ENCODE peak calls at places on chromosomes 11 and 22, in seven cellular contexts. One of them, this sample, is unnamed.

GRCh38 chr11:41201156-41201555 is 258.3 kb downstream of the LRRC4C start:
- DNase-seq in cardiac fibroblast: peak
- DNase-seq in uterus: no peak
- DNase-seq in activated gamma-delta T cell treated with anti-CD3 and anti-CD28 coated beads, Interleukin-2, amount 50 U/mL, for 16 hours: no peak
- DNase-seq in NCI-H345: peak
- DNase-seq in Calu3: peak
- DNase-seq in heart right ventricle: no peak
- DNase-seq in this sample: no peak

GRCh38 chr11:3855808-3856491 is 486 bp downstream of the STIM1 start:
- DNase-seq in cardiac fibroblast: no peak
- DNase-seq in uterus: peak
- DNase-seq in activated gamma-delta T cell treated with anti-CD3 and anti-CD28 coated beads, Interleukin-2, amount 50 U/mL, for 16 hours: peak
- DNase-seq in NCI-H345: peak
- DNase-seq in Calu3: peak
- DNase-seq in heart right ventricle: peak
- DNase-seq in this sample: no peak

GRCh38 chr22:17884951-17885350 is 110.7 kb upstream of the BID start:
- DNase-seq in cardiac fibroblast: no peak
- DNase-seq in uterus: no peak
- DNase-seq in activated gamma-delta T cell treated with anti-CD3 and anti-CD28 coated beads, Interleukin-2, amount 50 U/mL, for 16 hours: no peak
- DNase-seq in NCI-H345: no peak
- DNase-seq in Calu3: no peak
- DNase-seq in heart right ventricle: no peak
- DNase-seq in this sample: no peak

GRCh38 chr11:103800406-103801114 is 235.9 kb upstream of the DDI1 start:
- DNase-seq in cardiac fibroblast: peak
- DNase-seq in uterus: no peak
- DNase-seq in activated gamma-delta T cell treated with anti-CD3 and anti-CD28 coated beads, Interleukin-2, amount 50 U/mL, for 16 hours: no peak
- DNase-seq in NCI-H345: no peak
- DNase-seq in Calu3: no peak
- DNase-seq in heart right ventricle: no peak
- DNase-seq in this sample: no peak

GRCh38 chr22:46084943-46085830 is 65.1 kb upstream of the PPARA start:
- DNase-seq in cardiac fibroblast: peak
- DNase-seq in uterus: peak
- DNase-seq in activated gamma-delta T cell treated with anti-CD3 and anti-CD28 coated beads, Interleukin-2, amount 50 U/mL, for 16 hours: no peak
- DNase-seq in NCI-H345: no peak
- DNase-seq in Calu3: peak
- DNase-seq in heart right ventricle: peak
- DNase-seq in this sample: no peak

GRCh38 chr11:1292644-1293618 is 16.5 kb downstream of the TOLLIP start:
- DNase-seq in cardiac fibroblast: no peak
- DNase-seq in uterus: no peak
- DNase-seq in activated gamma-delta T cell treated with anti-CD3 and anti-CD28 coated beads, Interleukin-2, amount 50 U/mL, for 16 hours: no peak
- DNase-seq in NCI-H345: no peak
- DNase-seq in Calu3: no peak
- DNase-seq in heart right ventricle: no peak
- DNase-seq in this sample: no peak

GRCh38 chr22:43308451-43309235 is 34.5 kb downstream of the SCUBE1 start:
- DNase-seq in cardiac fibroblast: no peak
- DNase-seq in uterus: no peak
- DNase-seq in activated gamma-delta T cell treated with anti-CD3 and anti-CD28 coated beads, Interleukin-2, amount 50 U/mL, for 16 hours: no peak
- DNase-seq in NCI-H345: peak
- DNase-seq in Calu3: no peak
- DNase-seq in heart right ventricle: no peak
- DNase-seq in this sample: peak

GRCh38 chr11:82867495-82868082 is 32.6 kb downstream of the PRCP start:
- DNase-seq in cardiac fibroblast: peak
- DNase-seq in uterus: peak
- DNase-seq in activated gamma-delta T cell treated with anti-CD3 and anti-CD28 coated beads, Interleukin-2, amount 50 U/mL, for 16 hours: peak
- DNase-seq in NCI-H345: peak
- DNase-seq in Calu3: peak
- DNase-seq in heart right ventricle: no peak
- DNase-seq in this sample: peak

GRCh38 chr11:92703431-92703830 is 266.0 kb upstream of the MTNR1B start:
- DNase-seq in cardiac fibroblast: peak
- DNase-seq in uterus: no peak
- DNase-seq in activated gamma-delta T cell treated with anti-CD3 and anti-CD28 coated beads, Interleukin-2, amount 50 U/mL, for 16 hours: no peak
- DNase-seq in NCI-H345: no peak
- DNase-seq in Calu3: no peak
- DNase-seq in heart right ventricle: no peak
- DNase-seq in this sample: no peak

GRCh38 chr11:118342503-118343161 is at the start of gene CD3D:
- DNase-seq in cardiac fibroblast: no peak
- DNase-seq in uterus: no peak
- DNase-seq in activated gamma-delta T cell treated with anti-CD3 and anti-CD28 coated beads, Interleukin-2, amount 50 U/mL, for 16 hours: peak
- DNase-seq in NCI-H345: no peak
- DNase-seq in Calu3: no peak
- DNase-seq in heart right ventricle: no peak
- DNase-seq in this sample: no peak

GRCh38 chr11:19524171-19524671 is 188.4 kb upstream of the NAV2 start:
- DNase-seq in cardiac fibroblast: peak
- DNase-seq in uterus: no peak
- DNase-seq in activated gamma-delta T cell treated with anti-CD3 and anti-CD28 coated beads, Interleukin-2, amount 50 U/mL, for 16 hours: no peak
- DNase-seq in NCI-H345: no peak
- DNase-seq in Calu3: peak
- DNase-seq in heart right ventricle: no peak
- DNase-seq in this sample: peak

GRCh38 chr11:110655967-110656366 is 56.3 kb downstream of the ARHGAP20 start:
- DNase-seq in cardiac fibroblast: no peak
- DNase-seq in uterus: no peak
- DNase-seq in activated gamma-delta T cell treated with anti-CD3 and anti-CD28 coated beads, Interleukin-2, amount 50 U/mL, for 16 hours: no peak
- DNase-seq in NCI-H345: no peak
- DNase-seq in Calu3: no peak
- DNase-seq in heart right ventricle: no peak
- DNase-seq in this sample: no peak

GRCh38 chr11:5809122-5809519 is 397 bp downstream of the OR52N2 start:
- DNase-seq in cardiac fibroblast: no peak
- DNase-seq in uterus: no peak
- DNase-seq in activated gamma-delta T cell treated with anti-CD3 and anti-CD28 coated beads, Interleukin-2, amount 50 U/mL, for 16 hours: no peak
- DNase-seq in NCI-H345: no peak
- DNase-seq in Calu3: no peak
- DNase-seq in heart right ventricle: no peak
- DNase-seq in this sample: no peak

GRCh38 chr22:48432721-48433518 is 1394.8 kb downstream of the BRD1 start:
- DNase-seq in cardiac fibroblast: no peak
- DNase-seq in uterus: no peak
- DNase-seq in activated gamma-delta T cell treated with anti-CD3 and anti-CD28 coated beads, Interleukin-2, amount 50 U/mL, for 16 hours: no peak
- DNase-seq in NCI-H345: no peak
- DNase-seq in Calu3: no peak
- DNase-seq in heart right ventricle: no peak
- DNase-seq in this sample: no peak

GRCh38 chr11:16898274-16898985 is 115.8 kb downstream of the PLEKHA7 start:
- DNase-seq in cardiac fibroblast: no peak
- DNase-seq in uterus: no peak
- DNase-seq in activated gamma-delta T cell treated with anti-CD3 and anti-CD28 coated beads, Interleukin-2, amount 50 U/mL, for 16 hours: no peak
- DNase-seq in NCI-H345: no peak
- DNase-seq in Calu3: no peak
- DNase-seq in heart right ventricle: no peak
- DNase-seq in this sample: no peak

GRCh38 chr11:130737866-130738431 is 178.3 kb downstream of the SNX19 start:
- DNase-seq in cardiac fibroblast: peak
- DNase-seq in uterus: peak
- DNase-seq in activated gamma-delta T cell treated with anti-CD3 and anti-CD28 coated beads, Interleukin-2, amount 50 U/mL, for 16 hours: no peak
- DNase-seq in NCI-H345: no peak
- DNase-seq in Calu3: peak
- DNase-seq in heart right ventricle: peak
- DNase-seq in this sample: no peak

GRCh38 chr11:39745401-39745800 is 1714.1 kb downstream of the LRRC4C start:
- DNase-seq in cardiac fibroblast: no peak
- DNase-seq in uterus: no peak
- DNase-seq in activated gamma-delta T cell treated with anti-CD3 and anti-CD28 coated beads, Interleukin-2, amount 50 U/mL, for 16 hours: no peak
- DNase-seq in NCI-H345: no peak
- DNase-seq in Calu3: no peak
- DNase-seq in heart right ventricle: no peak
- DNase-seq in this sample: no peak

This sample was measured in NCI-H1694.